ENCODE peak calls at places on chromosomes 6 and 20, in seven cellular contexts. B is GM12878, W is GM12891, V is HepG2, A is H1, L is SK-N-SH, Q is K562. Y is an unnamed sample.
A peak's percentile ranks its signal among the peaks of the same experiment; 100 is the strongest.

GRCh38 chr20:61514018-61514755 is 262.1 kb downstream of the CDH4 start:
- DNase-seq in B (no peak), W (no peak), V (no peak), A (no peak), L (no peak), Q (no peak), Y (no peak)

GRCh38 chr6:16969699-16970695 is 131.9 kb upstream of the STMND1 start:
- DNase-seq in B (no peak), W (no peak), V (no peak), A (no peak), L (no peak), Q (no peak), Y (no peak)

GRCh38 chr6:30508890-30509736 is 19.8 kb downstream of the HLA-E start:
- DNase-seq in B (peak; percentile 79), W (no peak), V (no peak), A (no peak), L (no peak), Q (no peak), Y (no peak)

GRCh38 chr6:34663887-34664269 is 32.7 kb downstream of the ILRUN start:
- DNase-seq in B (no peak), W (no peak), V (no peak), A (no peak), L (no peak), Q (no peak), Y (no peak)

GRCh38 chr6:10555625-10556309 is 34.6 kb downstream of the GCNT2 start:
- DNase-seq in B (no peak), W (no peak), V (no peak), A (peak; percentile 70), L (peak; percentile 65), Q (no peak), Y (no peak)

GRCh38 chr20:57787969-57788781 is 78.4 kb upstream of the PMEPA1 start:
- DNase-seq in B (no peak), W (no peak), V (no peak), A (no peak), L (no peak), Q (no peak), Y (no peak)

GRCh38 chr6:52603000-52603795 is 26.3 kb upstream of the TRAM2 start:
- DNase-seq in B (no peak), W (no peak), V (no peak), A (no peak), L (no peak), Q (no peak), Y (no peak)

GRCh38 chr6:10347561-10348327 is 67.1 kb downstream of the TFAP2A start:
- DNase-seq in B (no peak), W (no peak), V (no peak), A (no peak), L (no peak), Q (no peak), Y (no peak)

GRCh38 chr6:27775796-27776184 is 136.4 kb downstream of the OR2B2 start:
- DNase-seq in B (no peak), W (no peak), V (no peak), A (no peak), L (no peak), Q (no peak), Y (no peak)

GRCh38 chr6:136077834-136078576 is 172.1 kb downstream of the MTFR2 start:
- DNase-seq in B (no peak), W (no peak), V (no peak), A (no peak), L (peak; percentile 32), Q (no peak), Y (no peak)

GRCh38 chr6:157644043-157644810 is 178.8 kb upstream of the SNX9 start:
- DNase-seq in B (no peak), W (no peak), V (no peak), A (no peak), L (peak; percentile 75), Q (no peak), Y (no peak)

GRCh38 chr6:11009353-11009752 is 34.8 kb downstream of the ELOVL2 start:
- DNase-seq in B (no peak), W (peak; percentile 18), V (peak; percentile 65), A (no peak), L (no peak), Q (no peak), Y (no peak)

GRCh38 chr6:19024737-19025136 is 637.6 kb downstream of the RNF144B start:
- DNase-seq in B (no peak), W (no peak), V (peak; percentile 30), A (peak; percentile 51), L (peak; percentile 5), Q (no peak), Y (no peak)

GRCh38 chr20:64037498-64038213 is 1.7 kb downstream of the C20orf204 start:
- DNase-seq in B (no peak), W (no peak), V (no peak), A (no peak), L (no peak), Q (peak; percentile 61), Y (no peak)

GRCh38 chr6:116667620-116668019 is 946 bp downstream of the ZUP1 start:
- DNase-seq in B (no peak), W (no peak), V (no peak), A (no peak), L (no peak), Q (no peak), Y (no peak)

GRCh38 chr20:1266167-1266973 is at the start of gene SNPH:
- DNase-seq in B (no peak), W (peak; percentile 65), V (no peak), A (peak; percentile 77), L (peak; percentile 85), Q (peak; percentile 82), Y (peak; percentile 31)

GRCh38 chr6:23175391-23175790 is 606.0 kb downstream of the HDGFL1 start:
- DNase-seq in B (no peak), W (no peak), V (no peak), A (no peak), L (no peak), Q (no peak), Y (no peak)

GRCh38 chr20:8749986-8750385 is 318.9 kb upstream of the PLCB4 start:
- DNase-seq in B (no peak), W (no peak), V (no peak), A (no peak), L (no peak), Q (no peak), Y (no peak)

GRCh38 chr6:156190270-156190669 is 586.9 kb upstream of the ARID1B start:
- DNase-seq in B (no peak), W (no peak), V (no peak), A (no peak), L (no peak), Q (no peak), Y (no peak)

GRCh38 chr6:33885121-33886057 is 81.6 kb upstream of the MLN start:
- DNase-seq in B (no peak), W (no peak), V (no peak), A (no peak), L (no peak), Q (no peak), Y (no peak)

GRCh38 chr20:57047281-57048026 is 219.0 kb downstream of the BMP7 start:
- DNase-seq in B (no peak), W (no peak), V (peak; percentile 34), A (no peak), L (no peak), Q (peak; percentile 14), Y (no peak)

GRCh38 chr6:74573613-74574012 is 632.2 kb downstream of the COL12A1 start:
- DNase-seq in B (no peak), W (no peak), V (no peak), A (no peak), L (no peak), Q (no peak), Y (no peak)
- TF ChIP-seq POLR2AphosphoS5 in B (no peak), W (no peak), V (no peak), A (no peak), L (no peak), Q (no peak), Y (no peak)

GRCh38 chr6:45002390-45002789 is 325.7 kb upstream of the RUNX2 start:
- DNase-seq in B (no peak), W (no peak), V (no peak), A (no peak), L (no peak), Q (no peak), Y (no peak)
- TF ChIP-seq TAF1 in B (no peak), W (no peak), V (no peak), A (no peak), L (no peak), Q (no peak), Y (no peak)

DNA sequence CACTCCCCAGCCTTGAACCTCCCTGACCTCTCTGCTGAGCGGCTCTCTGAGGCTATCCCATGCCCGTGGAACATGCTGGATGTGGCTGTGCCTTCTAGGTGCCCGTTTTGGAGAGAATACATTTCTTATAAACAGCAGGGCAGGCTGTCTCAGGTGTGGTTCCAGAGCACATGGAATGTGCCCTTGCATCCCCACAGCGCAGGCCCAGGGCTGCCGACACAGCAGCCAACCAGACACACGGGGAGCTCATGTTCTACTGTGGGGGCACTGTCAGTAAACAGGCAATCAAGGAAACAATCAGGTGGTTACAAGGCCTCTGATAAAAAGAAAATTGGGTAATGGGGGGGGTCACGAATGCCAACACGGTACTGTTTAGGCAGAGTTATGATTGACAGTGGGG is 30.8 kb downstream of the FOXC1 start:
- DNase-seq in B (no peak), W (no peak), V (no peak), A (no peak), L (no peak), Q (no peak), Y (no peak)
- TF ChIP-seq POLR2AphosphoS5 in B (no peak), W (no peak), V (no peak), A (no peak), L (no peak), Q (no peak), Y (no peak)

GRCh38 chr6:169961772-169962561 is 210.5 kb downstream of the ERMARD start:
- DNase-seq in B (no peak), W (no peak), V (no peak), A (peak; percentile 76), L (peak; percentile 32), Q (no peak), Y (no peak)

GRCh38 chr6:169962604-169963469 is 211.4 kb downstream of the ERMARD start:
- DNase-seq in B (no peak), W (no peak), V (no peak), A (peak; percentile 39), L (peak; percentile 16), Q (no peak), Y (no peak)

GRCh38 chr6:169964440-169965212 is 213.2 kb downstream of the ERMARD start:
- DNase-seq in B (no peak), W (no peak), V (no peak), A (no peak), L (peak; percentile 24), Q (no peak), Y (no peak)

GRCh38 chr6:169965239-169965638 is 213.8 kb downstream of the ERMARD start:
- DNase-seq in B (no peak), W (no peak), V (no peak), A (no peak), L (peak; percentile 12), Q (no peak), Y (no peak)

DNA sequence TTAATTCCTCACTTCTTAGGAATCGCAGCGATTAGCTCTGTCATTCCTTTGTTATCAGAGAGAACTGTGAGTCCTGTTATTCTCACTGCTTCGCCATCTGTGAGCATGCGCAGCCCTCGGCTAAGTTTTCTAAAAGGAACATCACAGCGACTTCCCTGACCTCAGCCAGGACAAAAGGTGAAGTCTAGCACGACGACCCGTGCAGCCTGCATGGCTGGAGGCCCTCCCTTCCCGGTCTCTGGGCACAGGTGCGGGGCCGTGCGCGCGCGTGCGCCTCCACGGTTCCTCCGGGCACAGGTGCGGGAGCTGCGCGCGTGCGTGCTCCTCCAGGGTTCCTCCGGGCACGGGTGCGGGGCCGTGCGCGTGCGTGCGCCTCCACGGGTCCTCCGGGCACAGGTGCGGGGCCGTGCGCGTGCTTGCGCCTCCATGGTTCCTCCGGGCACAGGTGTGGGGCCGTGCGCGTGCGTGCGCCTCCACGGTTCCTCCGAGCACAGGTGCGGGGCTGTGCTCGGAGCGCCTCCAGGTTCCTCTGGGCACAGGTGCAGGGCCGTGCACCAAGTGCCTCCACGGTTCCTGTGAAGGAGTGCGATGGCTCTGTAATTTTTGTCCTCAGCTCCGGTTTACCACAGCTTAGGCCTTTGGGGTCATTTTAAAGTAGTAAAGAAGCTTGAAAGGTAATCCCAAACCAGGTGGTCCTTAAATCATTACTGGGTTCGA is 212.3 kb downstream of the ERMARD start:
- DNase-seq in B (no peak), W (peak; percentile 1), V (no peak), A (no peak), L (peak; percentile 6), Q (no peak), Y (no peak)
- TF ChIP-seq TAF1 in B (no peak), W (no peak), V (no peak), A (no peak), L (no peak), Q (no peak), Y (no peak)